ENCODE peak calls at places on chromosome 22, in six cellular contexts. One of them, this sample, is unnamed. For H3K4me1, the result is how much of the 10 kb centered on the place peaks cover.

GRCh38 chr22:17272511-17272991 is 53.3 kb upstream of the ADA2 start:
- DNase-seq in aorta: peak
- DNase-seq in heart right ventricle: no peak
- DNase-seq in IMR-90: no peak
- DNase-seq in body of pancreas: no peak
- DNase-seq in psoas muscle: no peak
- DNase-seq in this sample: no peak

GRCh38 chr22:33443688-33444087 is 385.5 kb upstream of the SYN3 start:
- DNase-seq in body of pancreas: no peak
- DNase-seq in aorta: no peak
- DNase-seq in IMR-90: no peak
- DNase-seq in psoas muscle: no peak
- DNase-seq in heart right ventricle: no peak
- DNase-seq in this sample: no peak

GRCh38 chr22:42459273-42460040 is 27.3 kb upstream of the NFAM1 start:
- DNase-seq in aorta: no peak
- DNase-seq in IMR-90: no peak
- DNase-seq in body of pancreas: no peak
- DNase-seq in psoas muscle: no peak
- DNase-seq in heart right ventricle: no peak
- DNase-seq in this sample: no peak

GRCh38 chr22:43171019-43171491 is 15.9 kb downstream of the TTLL12 start:
- DNase-seq in psoas muscle: no peak
- DNase-seq in IMR-90: no peak
- DNase-seq in heart right ventricle: no peak
- DNase-seq in aorta: peak
- DNase-seq in body of pancreas: no peak
- DNase-seq in this sample: no peak

GRCh38 chr22:21642584-21643448 is 714 bp downstream of the SDF2L1 start:
- DNase-seq in aorta: no peak
- DNase-seq in heart right ventricle: peak
- DNase-seq in body of pancreas: peak
- DNase-seq in psoas muscle: peak
- DNase-seq in IMR-90: peak
- DNase-seq in this sample: no peak

GRCh38 chr22:41288245-41288946 is 2.4 kb upstream of the RANGAP1 start:
- DNase-seq in aorta: no peak
- DNase-seq in body of pancreas: peak
- DNase-seq in heart right ventricle: no peak
- DNase-seq in IMR-90: peak
- DNase-seq in psoas muscle: no peak
- DNase-seq in this sample: no peak

GRCh38 chr22:26845016-26845728 is 187.8 kb downstream of the MIAT start:
- DNase-seq in body of pancreas: no peak
- DNase-seq in heart right ventricle: no peak
- DNase-seq in psoas muscle: no peak
- DNase-seq in aorta: no peak
- DNase-seq in IMR-90: no peak
- DNase-seq in this sample: no peak

GRCh38 chr22:42077486-42078125 is 1.9 kb upstream of the SMDT1 start:
- DNase-seq in aorta: no peak
- DNase-seq in IMR-90: no peak
- DNase-seq in psoas muscle: no peak
- DNase-seq in body of pancreas: peak
- DNase-seq in heart right ventricle: no peak
- DNase-seq in this sample: no peak

GRCh38 chr22:40187389-40187788 is 9.7 kb downstream of the TNRC6B start:
- DNase-seq in psoas muscle: no peak
- DNase-seq in body of pancreas: no peak
- DNase-seq in IMR-90: no peak
- DNase-seq in heart right ventricle: no peak
- DNase-seq in aorta: no peak
- DNase-seq in this sample: no peak

GRCh38 chr22:48576333-48577013 is 1251.2 kb downstream of the BRD1 start:
- DNase-seq in psoas muscle: no peak
- DNase-seq in heart right ventricle: no peak
- DNase-seq in body of pancreas: no peak
- DNase-seq in IMR-90: no peak
- DNase-seq in aorta: no peak
- DNase-seq in this sample: no peak

GRCh38 chr22:41261541-41262249 is 21.0 kb upstream of the CHADL start:
- DNase-seq in heart right ventricle: peak
- DNase-seq in psoas muscle: no peak
- DNase-seq in aorta: no peak
- DNase-seq in IMR-90: no peak
- DNase-seq in body of pancreas: no peak
- DNase-seq in this sample: no peak

GRCh38 chr22:42173183-42173926 is 42.7 kb upstream of the CYP2D6 start:
- DNase-seq in aorta: no peak
- DNase-seq in body of pancreas: no peak
- DNase-seq in IMR-90: no peak
- DNase-seq in heart right ventricle: no peak
- DNase-seq in psoas muscle: no peak
- DNase-seq in this sample: no peak

GRCh38 chr22:22547692-22548348 is 11.2 kb downstream of the PRAME start:
- DNase-seq in heart right ventricle: no peak
- DNase-seq in body of pancreas: no peak
- DNase-seq in psoas muscle: no peak
- DNase-seq in aorta: no peak
- DNase-seq in IMR-90: no peak
- DNase-seq in this sample: no peak

GRCh38 chr22:32788884-32789624 is 12.5 kb upstream of the TIMP3 start:
- DNase-seq in aorta: peak
- DNase-seq in heart right ventricle: no peak
- DNase-seq in IMR-90: peak
- DNase-seq in psoas muscle: no peak
- DNase-seq in body of pancreas: peak
- DNase-seq in this sample: peak

GRCh38 chr22:42080287-42080686 is 787 bp downstream of the SMDT1 start:
- DNase-seq in IMR-90: peak
- DNase-seq in aorta: no peak
- DNase-seq in heart right ventricle: no peak
- DNase-seq in psoas muscle: no peak
- DNase-seq in body of pancreas: peak
- DNase-seq in this sample: no peak

GRCh38 chr22:38866399-38867123 is 5.5 kb downstream of the CBX6 start:
- DNase-seq in body of pancreas: no peak
- DNase-seq in heart right ventricle: no peak
- DNase-seq in psoas muscle: no peak
- DNase-seq in IMR-90: no peak
- DNase-seq in aorta: peak
- DNase-seq in this sample: peak

GRCh38 chr22:32799516-32799915 is 2.0 kb upstream of the TIMP3 start:
- DNase-seq in IMR-90: no peak
- DNase-seq in heart right ventricle: no peak
- DNase-seq in aorta: no peak
- DNase-seq in body of pancreas: no peak
- DNase-seq in psoas muscle: no peak
- DNase-seq in this sample: peak

GRCh38 chr22:46537221-46537945 is at the start of gene CELSR1:
- DNase-seq in IMR-90: peak
- DNase-seq in heart right ventricle: no peak
- DNase-seq in psoas muscle: no peak
- DNase-seq in aorta: peak
- DNase-seq in body of pancreas: no peak
- DNase-seq in this sample: no peak

GRCh38 chr22:35683560-35683959 is 34.1 kb upstream of the APOL5 start:
- DNase-seq in aorta: no peak
- DNase-seq in IMR-90: no peak
- DNase-seq in psoas muscle: no peak
- DNase-seq in body of pancreas: no peak
- DNase-seq in heart right ventricle: no peak
- DNase-seq in this sample: no peak

GRCh38 chr22:35681454-35682050 is 33.3 kb downstream of the APOL6 start:
- DNase-seq in aorta: no peak
- DNase-seq in psoas muscle: no peak
- DNase-seq in heart right ventricle: no peak
- DNase-seq in body of pancreas: no peak
- DNase-seq in IMR-90: no peak
- DNase-seq in this sample: no peak

GRCh38 chr22:35674335-35674734 is 26.1 kb downstream of the APOL6 start:
- DNase-seq in IMR-90: no peak
- DNase-seq in aorta: no peak
- DNase-seq in body of pancreas: no peak
- DNase-seq in psoas muscle: no peak
- DNase-seq in heart right ventricle: no peak
- DNase-seq in this sample: no peak

GRCh38 chr22:35678836-35679235 is 30.6 kb downstream of the APOL6 start:
- DNase-seq in IMR-90: no peak
- DNase-seq in heart right ventricle: no peak
- DNase-seq in psoas muscle: no peak
- DNase-seq in body of pancreas: no peak
- DNase-seq in aorta: no peak
- DNase-seq in this sample: no peak

GRCh38 chr22:35677460-35678187 is 29.4 kb downstream of the APOL6 start:
- DNase-seq in body of pancreas: no peak
- DNase-seq in psoas muscle: no peak
- DNase-seq in heart right ventricle: no peak
- DNase-seq in IMR-90: no peak
- DNase-seq in aorta: no peak
- DNase-seq in this sample: no peak
- H3K4me3 ChIP-seq in body of pancreas: no peak
- H3K4me3 ChIP-seq in psoas muscle: peak
- H3K4me3 ChIP-seq in heart right ventricle: no peak
- H3K4me3 ChIP-seq in IMR-90: no peak
- H3K4me3 ChIP-seq in aorta: no peak
- H3K4me3 ChIP-seq in this sample: no peak

DNA sequence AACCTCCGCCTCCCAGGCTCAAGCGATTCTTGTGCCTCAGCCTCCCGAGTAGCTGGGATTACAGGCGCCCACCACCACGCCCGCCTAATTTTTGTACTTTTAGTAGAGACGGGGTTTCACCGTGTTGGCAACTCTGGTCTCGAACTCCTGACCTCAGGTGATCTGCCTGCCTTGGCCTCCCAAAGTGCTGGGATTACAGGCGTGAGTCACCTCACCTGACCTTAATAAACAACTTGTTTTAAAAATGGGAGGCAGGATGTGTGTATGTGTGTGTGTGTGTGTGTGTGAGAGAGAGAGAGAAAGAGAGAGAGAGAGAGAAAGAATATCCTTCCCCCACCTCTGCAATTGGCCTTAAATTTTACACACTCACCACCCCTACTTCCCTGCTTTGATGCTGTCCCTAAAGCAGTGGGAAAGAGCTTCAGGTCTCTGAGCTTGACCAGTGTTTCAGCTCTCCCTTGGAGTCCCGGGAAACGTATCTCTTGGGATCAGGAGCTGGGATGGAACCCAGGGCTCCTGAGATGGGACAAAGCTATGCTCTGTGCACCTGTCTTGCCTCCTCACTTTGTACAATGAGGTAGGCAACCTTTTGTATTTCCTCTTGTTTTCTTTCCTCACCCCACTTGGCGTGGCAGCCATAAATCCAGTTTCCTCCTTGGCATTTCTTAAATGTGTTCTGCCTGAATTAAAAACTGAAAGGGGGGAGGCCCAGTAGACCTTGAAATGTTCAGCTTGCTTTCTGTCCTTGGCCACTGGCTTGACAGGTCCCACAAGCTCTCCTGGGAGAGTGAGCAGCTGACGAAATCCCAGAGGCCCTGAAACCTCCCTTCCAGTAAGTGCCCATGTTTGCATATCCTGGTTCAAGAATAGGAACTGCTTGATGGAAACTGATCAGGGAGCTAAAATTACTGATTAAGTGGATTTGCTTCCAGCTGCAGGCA is 17.8 kb upstream of the XBP1 start:
- DNase-seq in psoas muscle: no peak
- DNase-seq in aorta: no peak
- DNase-seq in IMR-90: no peak
- DNase-seq in body of pancreas: peak
- DNase-seq in heart right ventricle: no peak
- DNase-seq in this sample: peak
- H3K4me1 ChIP-seq in psoas muscle: under half
- H3K4me1 ChIP-seq in aorta: under half
- H3K4me1 ChIP-seq in IMR-90: under half
- H3K4me1 ChIP-seq in body of pancreas: half or more
- H3K4me1 ChIP-seq in heart right ventricle: under half
- H3K4me1 ChIP-seq in this sample: under half

GRCh38 chr22:36873614-36874308 is 13.0 kb downstream of the NCF4 start:
- DNase-seq in aorta: no peak
- DNase-seq in psoas muscle: peak
- DNase-seq in heart right ventricle: no peak
- DNase-seq in body of pancreas: peak
- DNase-seq in IMR-90: peak
- DNase-seq in this sample: no peak

GRCh38 chr22:36874309-36874696 is 13.5 kb downstream of the NCF4 start:
- DNase-seq in aorta: no peak
- DNase-seq in body of pancreas: no peak
- DNase-seq in IMR-90: no peak
- DNase-seq in psoas muscle: no peak
- DNase-seq in heart right ventricle: no peak
- DNase-seq in this sample: no peak

GRCh38 chr22:36872084-36872483 is 11.3 kb downstream of the NCF4 start:
- DNase-seq in IMR-90: no peak
- DNase-seq in body of pancreas: no peak
- DNase-seq in psoas muscle: no peak
- DNase-seq in heart right ventricle: no peak
- DNase-seq in aorta: no peak
- DNase-seq in this sample: no peak

GRCh38 chr22:36871669-36872081 is 10.9 kb downstream of the NCF4 start:
- DNase-seq in heart right ventricle: no peak
- DNase-seq in aorta: no peak
- DNase-seq in body of pancreas: no peak
- DNase-seq in IMR-90: no peak
- DNase-seq in psoas muscle: no peak
- DNase-seq in this sample: no peak

GRCh38 chr22:36872866-36873498 is 12.2 kb downstream of the NCF4 start:
- DNase-seq in aorta: no peak
- DNase-seq in body of pancreas: no peak
- DNase-seq in IMR-90: no peak
- DNase-seq in psoas muscle: no peak
- DNase-seq in heart right ventricle: no peak
- DNase-seq in this sample: no peak
- H3K27ac ChIP-seq in aorta: no peak
- H3K27ac ChIP-seq in body of pancreas: no peak
- H3K27ac ChIP-seq in IMR-90: no peak
- H3K27ac ChIP-seq in psoas muscle: no peak
- H3K27ac ChIP-seq in heart right ventricle: no peak
- H3K27ac ChIP-seq in this sample: no peak

DNA sequence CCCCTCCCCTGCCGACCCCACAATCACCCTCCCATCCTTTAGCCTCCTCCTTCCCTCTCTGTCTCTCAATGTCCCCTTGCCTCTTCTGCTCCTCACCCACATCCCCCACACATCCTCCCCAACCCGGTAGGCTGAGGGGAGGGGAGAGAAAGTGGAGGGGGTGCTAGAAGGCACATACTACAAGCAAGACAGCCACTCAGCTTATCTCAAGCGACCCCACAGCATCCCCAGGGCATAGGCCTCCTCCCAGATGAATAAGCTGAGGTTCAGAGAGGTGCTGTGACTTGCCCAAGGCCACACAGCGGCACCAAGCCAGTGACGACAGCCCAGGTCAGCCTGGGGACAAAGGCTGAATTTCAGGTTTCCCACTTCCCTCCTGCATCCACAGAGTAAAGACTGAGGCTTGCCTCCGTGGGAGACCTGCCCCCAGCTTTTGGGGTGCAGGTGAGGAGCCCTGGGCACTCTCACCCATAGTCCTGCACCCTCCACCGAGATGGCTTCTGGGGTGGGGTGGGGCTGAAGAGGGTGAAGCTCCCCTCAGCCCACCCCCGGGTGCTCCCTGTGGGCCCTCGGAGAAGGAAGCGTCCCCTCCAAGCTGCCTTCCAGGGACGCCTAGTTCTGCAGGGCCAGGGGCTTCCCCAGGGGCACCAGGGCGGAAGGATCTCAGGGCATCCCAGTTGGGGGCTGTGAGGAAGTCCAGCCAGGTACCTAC is 511 bp downstream of the RAC2 start:
- DNase-seq in aorta: no peak
- DNase-seq in psoas muscle: no peak
- DNase-seq in heart right ventricle: no peak
- DNase-seq in IMR-90: no peak
- DNase-seq in body of pancreas: no peak
- DNase-seq in this sample: no peak
- H3K4me3 ChIP-seq in aorta: no peak
- H3K4me3 ChIP-seq in psoas muscle: peak
- H3K4me3 ChIP-seq in heart right ventricle: peak
- H3K4me3 ChIP-seq in IMR-90: peak
- H3K4me3 ChIP-seq in body of pancreas: no peak
- H3K4me3 ChIP-seq in this sample: peak

This sample was measured in tibial artery.